ENCODE peak calls at places on chromosomes 7 and 10, in five cellular contexts. E, I, L, V and M are unnamed samples.
A peak's percentile ranks its signal among the peaks of the same experiment; 100 is the strongest.

GRCh38 chr7:5450549-5451327 is 27.1 kb upstream of the TNRC18 start:
- DNase-seq in V (peak; percentile 40), L (peak; percentile 80), I (peak; percentile 64), E (peak; percentile 58), M (peak; percentile 53)

GRCh38 chr7:64849250-64849923 is 53.7 kb upstream of the ZNF273 start:
- DNase-seq in L (peak; percentile 9), E (no peak), I (no peak), V (peak; percentile 29), M (peak; percentile 40)

GRCh38 chr10:100072514-100072913 is 9.2 kb downstream of the CPN1 start:
- DNase-seq in E (no peak), L (no peak), I (no peak), V (no peak), M (no peak)

GRCh38 chr10:14185501-14186045 is 145.2 kb downstream of the FRMD4A start:
- DNase-seq in V (peak; percentile 82), L (peak; percentile 99), I (peak; percentile 84), E (no peak), M (no peak)

GRCh38 chr10:60526024-60526585 is 136.4 kb upstream of the ANK3 start:
- DNase-seq in E (no peak), V (peak; percentile 4), L (no peak), I (no peak), M (no peak)

GRCh38 chr10:131983780-131984179 is 2.1 kb upstream of the BNIP3 start:
- DNase-seq in E (peak; percentile 52), V (peak; percentile 95), I (peak; percentile 97), L (no peak), M (peak; percentile 73)

GRCh38 chr7:108643136-108643535 is 73.5 kb downstream of the DNAJB9 start:
- DNase-seq in I (no peak), E (no peak), V (no peak), L (no peak), M (no peak)

GRCh38 chr7:44062903-44063295 is 2.5 kb downstream of the PGAM2 start:
- DNase-seq in I (no peak), V (no peak), E (no peak), L (no peak), M (no peak)

GRCh38 chr10:112986791-112987190 is 36.7 kb downstream of the TCF7L2 start:
- DNase-seq in E (no peak), V (no peak), I (peak; percentile 28), L (peak; percentile 49), M (no peak)